ENCODE peak calls at places on chromosomes 4 and X, in five cellular contexts. R, X, D, G and J are unnamed samples.

GRCh38 chr4:105630670-105631655 is 77.5 kb downstream of the INTS12 start:
- DNase-seq in G (no peak), X (no peak), R (no peak), D (no peak), J (no peak)

GRCh38 chr4:113052379-113052951 is 3.0 kb downstream of the ANK2 start:
- DNase-seq in R (no peak), G (no peak), D (no peak), X (no peak), J (no peak)

GRCh38 chrX:129741880-129742758 is 3.3 kb downstream of the XPNPEP2 start:
- DNase-seq in D (peak; percentile 86), G (no peak), R (no peak), X (no peak), J (no peak)

GRCh38 chrX:18701621-18702361 is 5.7 kb upstream of the PPEF1 start:
- DNase-seq in G (peak; percentile 75), D (no peak), R (no peak), X (peak; percentile 40), J (no peak)

GRCh38 chrX:106171293-106171692 is 3.2 kb downstream of the PWWP3B start:
- DNase-seq in X (no peak), R (no peak), G (no peak), D (no peak), J (no peak)

GRCh38 chr4:38752393-38752961 is 30.3 kb downstream of the TLR10 start:
- DNase-seq in X (no peak), R (no peak), D (no peak), G (no peak), J (no peak)

GRCh38 chrX:29143756-29144155 is 556.5 kb downstream of the IL1RAPL1 start:
- DNase-seq in G (no peak), X (no peak), R (no peak), D (no peak), J (no peak)

GRCh38 chrX:23802431-23802830 is 19.5 kb downstream of the SAT1 start:
- DNase-seq in D (no peak), R (no peak), G (no peak), X (no peak), J (no peak)

GRCh38 chr4:126216611-126217010 is 901.9 kb downstream of the FAT4 start:
- DNase-seq in X (no peak), G (no peak), D (no peak), R (no peak), J (no peak)

GRCh38 chrX:45140812-45141211 is 59.9 kb downstream of the DIPK2B start:
- DNase-seq in X (no peak), D (no peak), G (no peak), R (no peak), J (no peak)

GRCh38 chr4:72418458-72418857 is 150.6 kb downstream of the ADAMTS3 start:
- DNase-seq in X (peak; percentile 26), R (peak; percentile 31), D (peak; percentile 22), G (peak; percentile 32), J (no peak)

GRCh38 chr4:108045687-108046024 is 56.0 kb downstream of the HADH start:
- DNase-seq in R (peak; percentile 65), G (no peak), X (no peak), D (no peak), J (no peak)

GRCh38 chr4:124650614-124651013 is 61.9 kb downstream of the ANKRD50 start:
- DNase-seq in R (no peak), X (no peak), D (no peak), G (no peak), J (no peak)

GRCh38 chrX:97692575-97692974 is 808.9 kb downstream of the RPA4 start:
- DNase-seq in R (no peak), G (no peak), X (no peak), D (no peak), J (no peak)

GRCh38 chrX:15299945-15300851 is 15.2 kb downstream of the ASB11 start:
- DNase-seq in G (no peak), D (peak; percentile 10), R (no peak), X (no peak), J (no peak)

GRCh38 chr4:98491862-98492554 is 166.4 kb downstream of the TSPAN5 start:
- DNase-seq in R (no peak), X (no peak), D (no peak), G (no peak), J (no peak)

GRCh38 chr4:19400820-19401219 is 850.9 kb upstream of the SLIT2 start:
- DNase-seq in D (no peak), R (no peak), G (no peak), X (no peak), J (no peak)

GRCh38 chr4:91961504-91961903 is 342.3 kb upstream of the GRID2 start:
- DNase-seq in D (no peak), X (no peak), G (no peak), R (no peak), J (no peak)

GRCh38 chr4:130486186-130486585 is 1390.2 kb downstream of the C4orf33 start:
- DNase-seq in G (no peak), R (no peak), X (no peak), D (no peak), J (no peak)

GRCh38 chr4:119310826-119311225 is 11.1 kb downstream of the FABP2 start:
- DNase-seq in X (no peak), D (no peak), R (no peak), G (no peak), J (no peak)

GRCh38 chrX:10833299-10834169 is 213.1 kb upstream of the MID1 start:
- DNase-seq in X (peak; percentile 56), D (peak; percentile 14), G (no peak), R (no peak), J (peak; percentile 74)

GRCh38 chrX:68343551-68343950 is 89.7 kb downstream of the OPHN1 start:
- DNase-seq in D (no peak), G (no peak), X (no peak), R (no peak), J (no peak)

GRCh38 chr4:121360496-121360895 is 20.3 kb downstream of the QRFPR start:
- DNase-seq in D (no peak), R (no peak), X (no peak), G (no peak), J (no peak)

GRCh38 chrX:73903941-73904340 is 340.9 kb downstream of the CHIC1 start:
- DNase-seq in X (no peak), G (no peak), D (no peak), R (no peak), J (no peak)

GRCh38 chrX:40685352-40685918 is 38.1 kb upstream of the CXorf38 start:
- DNase-seq in X (no peak), R (no peak), G (no peak), D (no peak), J (no peak)

GRCh38 chrX:40684092-40684491 is 36.7 kb upstream of the CXorf38 start:
- DNase-seq in D (no peak), G (no peak), R (no peak), X (no peak), J (no peak)

GRCh38 chrX:40688976-40689375 is 41.6 kb upstream of the CXorf38 start:
- DNase-seq in R (no peak), X (no peak), D (no peak), G (no peak), J (no peak)

GRCh38 chrX:40687169-40687568 is 39.8 kb upstream of the CXorf38 start:
- DNase-seq in G (no peak), X (no peak), D (no peak), R (no peak), J (no peak)

GRCh38 chrX:40683245-40683644 is 35.9 kb upstream of the CXorf38 start:
- DNase-seq in R (no peak), G (no peak), X (no peak), D (no peak), J (no peak)
- H3K36me3 ChIP-seq in R (peaks cover 74% of the 10 kb centered on the region), G (peaks cover 6% of the 10 kb centered on the region), X (no peaks in the 10 kb centered on the region), D (peaks cover 57% of the 10 kb centered on the region), J (peaks cover 20% of the 10 kb centered on the region)

GRCh38 chr4:74230902-74231499 is 73.1 kb downstream of the MTHFD2L start:
- DNase-seq in G (no peak), X (no peak), D (no peak), R (peak; percentile 34), J (no peak)
- TF ChIP-seq POLR2A in G (no peak), X (no peak), D (no peak), R (no peak), J (no peak)

GRCh38 chr4:2262944-2263250 is 988 bp upstream of the MXD4 start:
- DNase-seq in G (no peak), X (no peak), D (no peak), R (no peak), J (no peak)

GRCh38 chr4:2261853-2262144 is at the start of gene MXD4:
- DNase-seq in X (no peak), G (no peak), D (no peak), R (no peak), J (no peak)

GRCh38 chr4:2263701-2264321 is 1.9 kb upstream of the MXD4 start:
- DNase-seq in D (no peak), G (peak; percentile 13), R (peak; percentile 18), X (no peak), J (no peak)

GRCh38 chr4:2261110-2261852 is 628 bp downstream of the MXD4 start:
- DNase-seq in X (peak; percentile 42), D (peak; percentile 70), R (peak; percentile 57), G (peak; percentile 62), J (peak; percentile 79)

GRCh38 chr4:2262145-2262943 is 435 bp upstream of the MXD4 start:
- DNase-seq in X (peak; percentile 99), R (peak; percentile 99), G (peak; percentile 100), D (peak; percentile 99), J (peak; percentile 99)
- H3K4me1 ChIP-seq in X (no peaks in the 10 kb centered on the region), R (peaks cover 61% of the 10 kb centered on the region), G (peaks cover 3% of the 10 kb centered on the region), D (peaks cover 78% of the 10 kb centered on the region), J (peaks cover 61% of the 10 kb centered on the region)

DNA sequence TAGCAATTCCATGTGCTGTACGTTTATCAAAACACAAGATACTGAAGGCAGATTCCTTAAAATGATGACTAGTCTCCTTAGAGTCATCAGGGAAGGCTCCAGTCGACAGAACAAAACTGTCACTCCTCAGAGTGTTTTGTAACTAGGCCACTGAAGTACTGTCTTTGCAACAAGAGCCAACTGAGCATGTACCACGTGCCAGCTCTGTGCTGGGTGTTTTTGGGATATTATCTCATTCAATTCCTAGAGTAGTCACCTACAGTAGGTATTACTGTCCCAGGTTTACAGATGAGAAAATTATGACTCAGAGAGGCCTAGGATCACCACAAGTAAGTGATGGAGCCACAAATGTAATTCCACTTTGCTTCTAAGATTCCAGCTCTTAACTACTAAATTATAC is 18.3 kb upstream of the NUP54 start:
- DNase-seq in D (no peak), R (no peak), G (no peak), X (no peak), J (no peak)
- H3K36me3 ChIP-seq in D (peaks cover 36% of the 10 kb centered on the region), R (peaks cover 98% of the 10 kb centered on the region), G (peaks cover 68% of the 10 kb centered on the region), X (no peaks in the 10 kb centered on the region), J (peaks cover 85% of the 10 kb centered on the region)

GRCh38 chr4:127881565-127881869 is 824 bp downstream of the PLK4 start:
- DNase-seq in R (no peak), G (peak; percentile 46), X (no peak), D (no peak), J (no peak)
- TF ChIP-seq POLR2A in R (no peak), G (no peak), X (no peak), D (no peak), J (no peak)

DNA sequence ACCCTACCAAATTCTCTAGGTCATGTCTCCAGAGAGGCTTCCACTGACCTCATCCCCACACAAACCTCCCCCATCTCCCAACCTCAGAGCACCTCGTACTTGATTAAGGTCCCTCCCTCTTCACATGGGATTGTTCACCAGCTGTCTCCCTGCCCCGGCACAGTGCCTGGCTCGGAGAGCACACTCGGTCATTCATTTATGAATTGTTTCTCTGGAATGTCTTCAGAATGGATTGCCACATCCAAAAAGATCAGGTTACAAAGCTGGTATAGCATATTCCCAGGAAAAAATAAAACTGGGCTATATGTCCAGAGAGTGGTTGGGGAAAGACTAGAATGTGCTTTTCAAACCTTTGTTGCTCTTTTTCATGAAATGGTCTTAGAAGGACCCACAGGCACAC is 21.6 kb downstream of the JAKMIP1 start:
- DNase-seq in R (no peak), X (no peak), G (no peak), D (no peak), J (no peak)
- H3K4me1 ChIP-seq in R (no peaks in the 10 kb centered on the region), X (no peaks in the 10 kb centered on the region), G (no peaks in the 10 kb centered on the region), D (no peaks in the 10 kb centered on the region), J (no peaks in the 10 kb centered on the region)

GRCh38 chr4:177182728-177183127 is 126.9 kb upstream of the NEIL3 start:
- DNase-seq in R (no peak), X (no peak), D (no peak), G (no peak), J (no peak)
- H3K36me3 ChIP-seq in R (no peaks in the 10 kb centered on the region), X (no peaks in the 10 kb centered on the region), D (no peaks in the 10 kb centered on the region), G (no peaks in the 10 kb centered on the region), J (no peaks in the 10 kb centered on the region)